ENCODE peak calls at places on chromosome 11, in eight cellular contexts. C is glutamatergic neuron, K is GM12865, S is body of pancreas, Q is B cell, O is WERI-Rb-1, W is breast epithelium, U is progenitor cell of endocrine pancreas. M is an unnamed sample.

GRCh38 chr11:11472096-11472495 is 119.0 kb upstream of the CSNK2A3 start:
- DNase-seq in C (no peak), K (no peak), S (no peak), Q (no peak), O (no peak), W (no peak), U (no peak), M (no peak)

GRCh38 chr11:131301306-131301705 is 69.1 kb upstream of the NTM start:
- DNase-seq in C (no peak), K (no peak), S (no peak), Q (no peak), O (no peak), W (no peak), U (no peak), M (no peak)

GRCh38 chr11:8090756-8091155 is 9.7 kb downstream of the TUB start:
- DNase-seq in C (peak), K (peak), S (peak), Q (no peak), O (peak), W (no peak), U (peak), M (peak)

GRCh38 chr11:9530020-9530628 is 43.3 kb upstream of the WEE1 start:
- DNase-seq in C (no peak), K (no peak), S (no peak), Q (no peak), O (peak), W (peak), U (no peak), M (no peak)

GRCh38 chr11:77596626-77597025 is 6.9 kb downstream of the AQP11 start:
- DNase-seq in C (no peak), K (no peak), S (no peak), Q (no peak), O (no peak), W (no peak), U (no peak), M (no peak)

GRCh38 chr11:14288189-14288935 is 70.6 kb downstream of the RRAS2 start:
- DNase-seq in C (no peak), K (no peak), S (no peak), Q (no peak), O (no peak), W (no peak), U (no peak), M (no peak)

GRCh38 chr11:102341844-102342318 is 5.1 kb upstream of the BIRC2 start:
- DNase-seq in C (peak), K (peak), S (peak), Q (no peak), O (peak), W (peak), U (peak), M (peak)

GRCh38 chr11:2584812-2585565 is 114.8 kb downstream of the KCNQ1OT1 start:
- DNase-seq in C (peak), K (no peak), S (peak), Q (peak), O (no peak), W (peak), U (peak), M (no peak)

GRCh38 chr11:75851203-75851602 is 36.2 kb downstream of the UVRAG start:
- DNase-seq in C (no peak), K (no peak), S (no peak), Q (no peak), O (no peak), W (no peak), U (no peak), M (no peak)

GRCh38 chr11:108167624-108168023 is 46.3 kb downstream of the ACAT1 start:
- DNase-seq in C (no peak), K (no peak), S (no peak), Q (no peak), O (no peak), W (no peak), U (no peak), M (no peak)

GRCh38 chr11:69475866-69476714 is 5.4 kb upstream of the LINC01488 start:
- DNase-seq in C (no peak), K (no peak), S (no peak), Q (no peak), O (no peak), W (no peak), U (no peak), M (no peak)

GRCh38 chr11:17500673-17501072 is 24.0 kb upstream of the ABCC8 start:
- DNase-seq in C (no peak), K (no peak), S (no peak), Q (no peak), O (no peak), W (no peak), U (no peak), M (no peak)

GRCh38 chr11:30917859-30918478 is 331.8 kb upstream of the MPPED2 start:
- DNase-seq in C (no peak), K (peak), S (peak), Q (peak), O (peak), W (no peak), U (no peak), M (peak)

GRCh38 chr11:116232364-116232801 is 540.4 kb downstream of the BUD13 start:
- DNase-seq in C (no peak), K (no peak), S (no peak), Q (no peak), O (no peak), W (no peak), U (no peak), M (no peak)

GRCh38 chr11:95515379-95515778 is 274.2 kb downstream of the FAM76B start:
- DNase-seq in C (no peak), K (no peak), S (no peak), Q (no peak), O (no peak), W (no peak), U (no peak), M (no peak)

GRCh38 chr11:134571301-134571700 is 159.3 kb upstream of the B3GAT1 start:
- DNase-seq in C (no peak), K (no peak), S (no peak), Q (no peak), O (no peak), W (no peak), U (no peak), M (no peak)

GRCh38 chr11:11708256-11708655 is 86.5 kb upstream of the GALNT18 start:
- DNase-seq in C (no peak), K (no peak), S (no peak), Q (no peak), O (no peak), W (no peak), U (no peak), M (no peak)

GRCh38 chr11:34495724-34496377 is 17.7 kb downstream of the ELF5 start:
- DNase-seq in C (no peak), K (no peak), S (no peak), Q (no peak), O (no peak), W (no peak), U (no peak), M (no peak)

GRCh38 chr11:129372609-129373488 is 2.8 kb upstream of the BARX2 start:
- DNase-seq in C (peak), K (no peak), S (no peak), Q (peak), O (no peak), W (no peak), U (no peak), M (peak)

GRCh38 chr11:11137339-11137738 is 215.7 kb downstream of the CSNK2A3 start:
- DNase-seq in C (no peak), K (no peak), S (no peak), Q (no peak), O (no peak), W (no peak), U (no peak), M (no peak)

GRCh38 chr11:20762112-20762511 is 92.7 kb downstream of the NELL1 start:
- DNase-seq in C (no peak), K (no peak), S (no peak), Q (no peak), O (no peak), W (no peak), U (no peak), M (no peak)

GRCh38 chr11:132452616-132453015 is 1079.7 kb downstream of the OPCML start:
- DNase-seq in C (no peak), K (no peak), S (no peak), Q (no peak), O (no peak), W (no peak), U (no peak), M (no peak)

GRCh38 chr11:1479006-1479677 is 7.4 kb downstream of the MOB2 start:
- DNase-seq in C (no peak), K (no peak), S (peak), Q (no peak), O (no peak), W (no peak), U (no peak), M (no peak)

GRCh38 chr11:134949121-134949591 is 537.1 kb upstream of the B3GAT1 start:
- DNase-seq in C (no peak), K (no peak), S (no peak), Q (no peak), O (no peak), W (peak), U (no peak), M (no peak)

GRCh38 chr11:108199446-108200321 is 22.8 kb downstream of the NPAT start:
- DNase-seq in C (no peak), K (peak), S (no peak), Q (peak), O (no peak), W (no peak), U (no peak), M (peak)

GRCh38 chr11:73384531-73384870 is 8.3 kb downstream of the RELT start:
- DNase-seq in C (no peak), K (no peak), S (no peak), Q (no peak), O (no peak), W (no peak), U (no peak), M (no peak)

GRCh38 chr11:845872-846271 is 3.2 kb downstream of the TSPAN4 start:
- DNase-seq in C (no peak), K (no peak), S (no peak), Q (no peak), O (no peak), W (no peak), U (no peak), M (no peak)

GRCh38 chr11:68128682-68129327 is 7.6 kb upstream of the CHKA start:
- DNase-seq in C (no peak), K (no peak), S (peak), Q (no peak), O (peak), W (peak), U (peak), M (no peak)

GRCh38 chr11:88538088-88538487 is 200.6 kb upstream of the CTSC start:
- DNase-seq in C (no peak), K (no peak), S (no peak), Q (no peak), O (no peak), W (no peak), U (no peak), M (no peak)

GRCh38 chr11:73147771-73148681 is 5.9 kb upstream of the FCHSD2 start:
- DNase-seq in C (no peak), K (peak), S (peak), Q (no peak), O (no peak), W (no peak), U (no peak), M (no peak)

GRCh38 chr11:68843703-68844312 is 2.1 kb upstream of the CPT1A start:
- DNase-seq in C (peak), K (peak), S (peak), Q (peak), O (no peak), W (peak), U (peak), M (peak)

GRCh38 chr11:134938212-134938611 is 526.2 kb upstream of the B3GAT1 start:
- DNase-seq in C (no peak), K (no peak), S (no peak), Q (no peak), O (no peak), W (no peak), U (no peak), M (no peak)

GRCh38 chr11:121082670-121083069 is 18.4 kb upstream of the TECTA start:
- DNase-seq in C (no peak), K (no peak), S (no peak), Q (no peak), O (no peak), W (no peak), U (peak), M (no peak)

GRCh38 chr11:126363706-126364245 is 8.3 kb downstream of the ST3GAL4 start:
- DNase-seq in C (no peak), K (no peak), S (no peak), Q (no peak), O (no peak), W (no peak), U (no peak), M (no peak)

GRCh38 chr11:44744160-44744559 is 17.4 kb downstream of the TSPAN18 start:
- DNase-seq in C (no peak), K (no peak), S (no peak), Q (no peak), O (no peak), W (no peak), U (no peak), M (no peak)

GRCh38 chr11:122796128-122796717 is 42.1 kb upstream of the CRTAM start:
- DNase-seq in C (peak), K (peak), S (peak), Q (peak), O (peak), W (no peak), U (no peak), M (peak)

GRCh38 chr11:110311783-110312578 is 15.6 kb upstream of the RDX start:
- DNase-seq in C (no peak), K (peak), S (no peak), Q (no peak), O (no peak), W (no peak), U (no peak), M (no peak)

GRCh38 chr11:87037450-87038234 is at the start of gene TMEM135:
- DNase-seq in C (peak), K (peak), S (peak), Q (peak), O (peak), W (peak), U (peak), M (peak)
- TF ChIP-seq CTCF in C (no peak), K (no peak), S (peak), Q (no peak), O (peak), W (no peak), U (no peak), M (no peak)

DNA sequence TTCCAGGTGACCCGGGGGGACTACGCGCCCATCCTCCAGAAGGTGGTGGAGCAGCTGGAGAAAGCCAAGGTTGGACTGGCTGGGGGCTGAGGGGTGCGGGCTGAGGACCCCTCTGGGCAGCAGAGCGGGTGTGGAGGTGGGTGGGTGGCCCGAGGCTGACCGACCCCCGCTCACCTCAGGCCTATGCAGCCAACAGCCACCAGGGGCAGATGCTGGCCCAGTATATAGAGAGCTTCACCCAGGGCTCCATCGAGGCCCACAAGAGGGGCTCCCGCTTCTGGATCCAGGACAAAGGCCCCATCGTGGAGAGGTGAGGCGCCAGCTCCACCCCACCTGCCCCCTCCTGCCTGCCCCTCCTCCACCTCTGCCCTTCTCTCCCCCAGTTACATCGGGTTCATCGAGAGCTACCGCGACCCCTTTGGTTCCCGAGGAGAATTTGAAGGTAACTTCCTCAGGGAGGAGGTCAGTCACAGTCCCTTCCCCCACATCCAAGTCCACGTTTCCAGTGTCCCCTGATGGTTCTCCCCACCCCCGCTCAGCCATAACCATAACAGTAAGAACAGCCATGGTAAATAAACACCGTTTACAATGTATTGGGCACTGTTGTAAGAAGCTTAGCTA is 11.2 kb downstream of the DPP3 start:
- DNase-seq in C (peak), K (no peak), S (no peak), Q (no peak), O (peak), W (no peak), U (no peak), M (no peak)
- TF ChIP-seq CTCF in C (peak), K (no peak), S (no peak), Q (no peak), O (peak), W (no peak), U (peak), M (no peak)

GRCh38 chr11:74707602-74708510 is 23.4 kb downstream of the CHRDL2 start:
- DNase-seq in C (no peak), K (no peak), S (no peak), Q (no peak), O (no peak), W (no peak), U (no peak), M (no peak)

GRCh38 chr11:74709175-74709574 is 22.1 kb downstream of the CHRDL2 start:
- DNase-seq in C (no peak), K (no peak), S (no peak), Q (no peak), O (no peak), W (no peak), U (no peak), M (no peak)

GRCh38 chr11:74703211-74703610 is 28.0 kb downstream of the CHRDL2 start:
- DNase-seq in C (no peak), K (no peak), S (no peak), Q (no peak), O (no peak), W (no peak), U (no peak), M (no peak)

GRCh38 chr11:74710291-74710938 is 20.8 kb downstream of the CHRDL2 start:
- DNase-seq in C (no peak), K (no peak), S (no peak), Q (no peak), O (peak), W (no peak), U (no peak), M (no peak)

DNA sequence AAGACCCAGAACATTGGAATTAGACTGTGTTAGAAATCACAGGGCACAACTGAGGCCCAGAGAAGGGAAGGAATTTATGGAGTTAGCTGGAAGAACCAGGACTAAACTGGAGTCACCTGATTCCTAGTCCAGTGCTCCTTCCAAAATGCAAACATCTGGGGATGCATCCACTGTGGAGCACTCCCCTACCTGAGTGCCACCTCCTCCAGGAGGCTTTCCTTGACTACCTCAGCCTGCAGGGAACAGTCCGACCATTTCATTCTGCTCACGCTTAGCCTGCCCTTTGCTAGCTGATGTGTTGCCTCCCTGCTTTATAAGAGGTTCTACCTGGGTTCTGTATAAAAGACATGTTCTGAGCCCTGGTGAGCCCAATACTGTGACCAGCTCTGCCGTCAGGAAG is 24.0 kb downstream of the CHRDL2 start:
- DNase-seq in C (no peak), K (no peak), S (no peak), Q (no peak), O (no peak), W (no peak), U (no peak), M (no peak)
- TF ChIP-seq CTCF in C (no peak), K (no peak), S (no peak), Q (no peak), O (no peak), W (no peak), U (no peak), M (no peak)

DNA sequence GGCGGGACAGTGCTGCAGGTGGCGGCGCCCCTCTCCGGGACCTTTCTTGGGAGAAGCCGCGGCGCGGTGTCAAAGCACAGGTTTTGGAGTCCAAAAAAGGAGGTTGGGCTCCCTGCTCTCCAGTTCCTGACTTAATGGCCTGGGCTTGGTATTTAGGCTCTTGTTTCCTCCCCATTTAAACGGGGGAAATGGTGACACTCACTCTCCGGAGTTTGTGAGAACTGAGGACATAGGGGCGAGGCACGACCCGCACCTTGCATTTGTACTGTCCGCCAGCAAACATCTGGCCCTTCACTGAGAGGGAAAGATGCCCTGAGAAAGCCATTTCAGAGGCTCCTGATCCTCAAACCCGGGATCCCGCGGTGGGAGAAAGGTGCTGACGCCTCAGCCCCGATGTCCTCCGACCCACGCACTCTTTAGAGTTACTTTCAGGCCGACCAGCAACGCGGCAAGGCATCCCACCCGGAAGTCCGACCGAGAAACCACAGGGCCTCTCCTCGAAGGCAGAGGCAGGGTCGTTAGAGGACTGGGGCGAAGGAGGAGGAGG is 2.9 kb upstream of the WDR74 start:
- DNase-seq in C (peak), K (peak), S (no peak), Q (no peak), O (peak), W (peak), U (peak), M (peak)
- TF ChIP-seq CTCF in C (no peak), K (no peak), S (no peak), Q (no peak), O (no peak), W (no peak), U (no peak), M (no peak)

DNA sequence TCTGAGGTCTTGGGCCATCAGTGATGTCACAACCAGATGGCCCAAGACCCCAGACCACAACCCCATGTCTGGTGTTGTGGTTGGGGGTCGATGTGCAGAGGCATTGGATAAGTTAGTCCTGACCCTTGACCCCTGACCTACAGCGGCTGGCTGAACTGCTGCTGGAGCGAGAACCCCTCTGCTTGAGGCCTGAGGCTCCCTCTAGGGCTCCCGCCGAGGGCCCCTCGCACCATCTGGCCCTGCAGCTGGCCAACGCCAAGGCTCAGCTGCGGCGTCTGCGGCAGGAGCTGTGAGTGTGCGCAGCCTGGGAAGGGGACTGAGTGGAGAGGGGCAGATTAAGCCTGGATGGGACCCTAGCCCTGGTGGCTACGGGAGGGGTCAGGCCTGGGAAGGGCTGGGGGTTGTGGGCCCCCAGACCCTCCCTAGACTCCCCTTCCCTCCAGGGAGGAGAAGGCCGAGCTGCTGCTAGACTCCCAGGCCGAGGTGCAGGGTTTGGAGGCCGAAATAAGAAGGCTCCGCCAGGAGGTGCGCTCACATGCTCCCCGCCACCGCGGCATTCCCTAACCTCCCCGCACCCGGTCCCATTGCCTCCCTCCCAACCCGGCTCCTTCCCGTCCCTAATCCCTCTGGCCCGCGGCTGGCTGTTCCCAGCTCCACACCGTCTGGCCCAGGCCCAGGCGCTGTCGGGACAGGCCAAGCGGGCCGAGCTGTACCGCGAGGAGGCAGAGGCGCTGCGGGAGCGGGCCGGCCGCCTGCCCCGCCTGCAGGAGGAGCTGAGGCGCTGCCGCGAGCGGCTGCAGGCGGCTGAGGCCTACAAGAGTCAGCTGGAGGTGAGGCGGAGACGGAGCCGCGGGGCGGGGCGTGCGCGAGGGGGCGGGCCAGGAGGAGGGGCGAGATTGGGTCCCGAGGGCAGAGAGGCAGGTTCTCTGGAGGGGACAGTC is 2.1 kb downstream of the CCDC88B start:
- DNase-seq in C (peak), K (peak), S (peak), Q (peak), O (peak), W (peak), U (peak), M (peak)
- TF ChIP-seq CTCF in C (peak), K (peak), S (peak), Q (peak), O (peak), W (peak), U (peak), M (no peak)